ENCODE peak calls at places on chromosome 22, in five cellular contexts. M, B, U, T and P are unnamed samples.

GRCh38 chr22:34015642-34016041 is 95.4 kb upstream of the LARGE1 start:
- DNase-seq in M (no peak), B (no peak), U (no peak), T (no peak), P (no peak)

GRCh38 chr22:33006220-33006954 is 51.8 kb downstream of the SYN3 start:
- DNase-seq in M (no peak), B (no peak), U (no peak), T (no peak), P (no peak)

GRCh38 chr22:30310881-30311771 is 15.6 kb downstream of the TBC1D10A start:
- DNase-seq in M (no peak), B (no peak), U (peak; percentile 57), T (no peak), P (peak; percentile 69)

GRCh38 chr22:22036588-22036987 is 54.0 kb upstream of the TOP3B start:
- DNase-seq in M (no peak), B (no peak), U (no peak), T (no peak), P (no peak)

GRCh38 chr22:36873614-36874308 is 13.0 kb downstream of the NCF4 start:
- DNase-seq in M (peak; percentile 73), B (peak; percentile 31), U (peak; percentile 70), T (peak; percentile 55), P (peak; percentile 76)

GRCh38 chr22:47220752-47221151 is 458.3 kb downstream of the TBC1D22A start:
- DNase-seq in M (no peak), B (no peak), U (no peak), T (no peak), P (no peak)

GRCh38 chr22:44975444-44976262 is 34.2 kb downstream of the PHF21B start:
- DNase-seq in M (peak; percentile 98), B (peak; percentile 74), U (peak; percentile 76), T (peak; percentile 50), P (peak; percentile 92)

GRCh38 chr22:17366830-17367229 is 2.4 kb upstream of the CECR2 start:
- DNase-seq in M (peak; percentile 94), B (peak; percentile 18), U (peak; percentile 12), T (no peak), P (no peak)

GRCh38 chr22:42807185-42807584 is 49.9 kb downstream of the ARFGAP3 start:
- DNase-seq in M (no peak), B (no peak), U (no peak), T (no peak), P (no peak)

GRCh38 chr22:19064354-19065054 is 57.7 kb downstream of the DGCR2 start:
- DNase-seq in M (no peak), B (no peak), U (no peak), T (no peak), P (no peak)

GRCh38 chr22:42473484-42474193 is 41.4 kb upstream of the NFAM1 start:
- DNase-seq in M (no peak), B (peak; percentile 49), U (peak; percentile 66), T (no peak), P (peak; percentile 49)

GRCh38 chr22:19767427-19768380 is 7.1 kb downstream of the TBX1 start:
- DNase-seq in M (peak; percentile 72), B (no peak), U (no peak), T (no peak), P (no peak)

GRCh38 chr22:24503137-24503850 is 8.2 kb downstream of the UPB1 start:
- DNase-seq in M (peak; percentile 90), B (peak; percentile 28), U (peak; percentile 72), T (peak; percentile 80), P (peak; percentile 81)

GRCh38 chr22:17638182-17638431 is 450 bp upstream of the BCL2L13 start:
- DNase-seq in M (no peak), B (peak; percentile 56), U (no peak), T (no peak), P (no peak)

GRCh38 chr22:48299801-48300200 is 1527.9 kb downstream of the BRD1 start:
- DNase-seq in M (peak; percentile 41), B (no peak), U (no peak), T (no peak), P (no peak)

GRCh38 chr22:46390652-46391301 is 55.3 kb downstream of the TRMU start:
- DNase-seq in M (peak; percentile 65), B (no peak), U (peak; percentile 67), T (no peak), P (peak; percentile 90)

GRCh38 chr22:49362393-49362792 is 465.3 kb downstream of the BRD1 start:
- DNase-seq in M (no peak), B (no peak), U (no peak), T (no peak), P (no peak)

GRCh38 chr22:27715078-27715477 is 86.5 kb downstream of the MN1 start:
- DNase-seq in M (no peak), B (no peak), U (no peak), T (no peak), P (no peak)

GRCh38 chr22:40791241-40791640 is 27.9 kb downstream of the SLC25A17 start:
- DNase-seq in M (no peak), B (no peak), U (peak; percentile 68), T (no peak), P (no peak)

GRCh38 chr22:32979606-32980005 is 78.6 kb downstream of the SYN3 start:
- DNase-seq in M (no peak), B (no peak), U (no peak), T (no peak), P (no peak)

GRCh38 chr22:42101186-42101585 is 10.6 kb upstream of the NDUFA6 start:
- DNase-seq in M (no peak), B (no peak), U (no peak), T (no peak), P (no peak)

GRCh38 chr22:39024923-39025322 is 4.0 kb downstream of the APOBEC3D start:
- DNase-seq in M (no peak), B (no peak), U (no peak), T (no peak), P (no peak)

GRCh38 chr22:38314140-38314991 is 2.9 kb downstream of the CSNK1E start:
- DNase-seq in M (no peak), B (no peak), U (peak; percentile 69), T (no peak), P (peak; percentile 41)

GRCh38 chr22:20946080-20946986 is 20.7 kb upstream of the AIFM3 start:
- DNase-seq in M (no peak), B (no peak), U (peak; percentile 72), T (no peak), P (no peak)

GRCh38 chr22:19730662-19731360 is 7.5 kb downstream of the GP1BB start:
- DNase-seq in M (peak; percentile 94), B (peak; percentile 82), U (peak; percentile 79), T (peak; percentile 64), P (peak; percentile 93)

GRCh38 chr22:41562461-41562860 is 1.7 kb downstream of the CSDC2 start:
- DNase-seq in M (peak; percentile 57), B (no peak), U (no peak), T (no peak), P (no peak)

GRCh38 chr22:25069758-25070461 is 117.4 kb downstream of the KIAA1671 start:
- DNase-seq in M (no peak), B (no peak), U (no peak), T (no peak), P (no peak)

GRCh38 chr22:32775957-32776356 is 25.5 kb upstream of the TIMP3 start:
- DNase-seq in M (peak; percentile 68), B (peak; percentile 22), U (peak; percentile 25), T (no peak), P (no peak)

GRCh38 chr22:49748514-49748913 is 79.2 kb downstream of the BRD1 start:
- DNase-seq in M (no peak), B (no peak), U (no peak), T (no peak), P (no peak)

GRCh38 chr22:29658171-29658570 is 54.7 kb downstream of the NF2 start:
- DNase-seq in M (no peak), B (no peak), U (no peak), T (no peak), P (no peak)

GRCh38 chr22:27201741-27202140 is 544.4 kb downstream of the MIAT start:
- DNase-seq in M (no peak), B (no peak), U (no peak), T (no peak), P (no peak)

GRCh38 chr22:44580176-44580575 is 82.1 kb upstream of the RTL6 start:
- DNase-seq in M (no peak), B (no peak), U (no peak), T (no peak), P (no peak)